ENCODE peak calls at places on chromosomes 6 and 20, in five cellular contexts. D is HCT116, B is upper lobe of right lung, E is hepatocyte, T is pancreas. C is an unnamed sample.

GRCh38 chr6:91523511-91523910 is 936.6 kb upstream of the MAP3K7 start:
- DNase-seq in E (no peak), B (no peak), D (no peak), T (no peak), C (no peak)

GRCh38 chr6:85516168-85516567 is 66.3 kb downstream of the NT5E start:
- DNase-seq in T (no peak), B (no peak), D (no peak), E (no peak), C (peak; percentile 9)

GRCh38 chr6:62283828-62284411 is 2.1 kb downstream of the KHDRBS2 start:
- DNase-seq in B (no peak), D (peak; percentile 7), T (no peak), E (peak; percentile 76), C (no peak)

GRCh38 chr6:54805077-54805476 is 41.5 kb upstream of the FAM83B start:
- DNase-seq in D (no peak), B (no peak), T (no peak), E (no peak), C (no peak)

GRCh38 chr6:132495604-132496079 is 17.3 kb downstream of the STX7 start:
- DNase-seq in T (no peak), D (no peak), E (no peak), B (no peak), C (no peak)

GRCh38 chr6:167993169-167993568 is 4.3 kb upstream of the KIF25 start:
- DNase-seq in B (peak; percentile 60), E (no peak), D (no peak), T (no peak), C (no peak)

GRCh38 chr6:113833537-113833936 is 23.6 kb upstream of the MARCKS start:
- DNase-seq in T (no peak), E (no peak), B (no peak), D (no peak), C (peak; percentile 64)

GRCh38 chr6:77015350-77015749 is 447.9 kb downstream of the HTR1B start:
- DNase-seq in D (no peak), B (no peak), T (no peak), E (peak; percentile 9), C (peak; percentile 20)

GRCh38 chr6:150686566-150686965 is 86.9 kb downstream of the PLEKHG1 start:
- DNase-seq in B (no peak), D (no peak), E (no peak), T (no peak), C (peak; percentile 64)

GRCh38 chr20:57809149-57809548 is 99.3 kb upstream of the PMEPA1 start:
- DNase-seq in D (no peak), T (no peak), B (no peak), E (no peak), C (no peak)

GRCh38 chr20:52033313-52033712 is 158.3 kb downstream of the ZFP64 start:
- DNase-seq in D (no peak), T (no peak), E (peak; percentile 13), B (no peak), C (no peak)

GRCh38 chr20:16491277-16491912 is 81.9 kb downstream of the KIF16B start:
- DNase-seq in E (no peak), T (no peak), B (no peak), D (no peak), C (no peak)

GRCh38 chr20:64129146-64129782 is 21.9 kb upstream of the NPBWR2 start:
- DNase-seq in D (no peak), E (no peak), T (no peak), B (peak; percentile 43), C (no peak)

GRCh38 chr6:156336096-156336495 is 441.1 kb upstream of the ARID1B start:
- DNase-seq in B (no peak), E (peak; percentile 17), T (no peak), D (no peak), C (no peak)

GRCh38 chr6:161161889-161162624 is 111.8 kb downstream of the AGPAT4 start:
- DNase-seq in D (no peak), E (no peak), B (no peak), T (no peak), C (peak; percentile 20)

GRCh38 chr6:37535701-37536461 is 36.2 kb upstream of the CCDC167 start:
- DNase-seq in T (no peak), B (no peak), E (peak; percentile 43), D (no peak), C (peak; percentile 35)

GRCh38 chr6:128963561-128963960 is 80.6 kb downstream of the LAMA2 start:
- DNase-seq in D (no peak), E (no peak), B (no peak), T (no peak), C (no peak)

GRCh38 chr20:48459729-48460395 is 367.9 kb downstream of the PREX1 start:
- DNase-seq in D (no peak), E (no peak), T (no peak), B (no peak), C (no peak)

GRCh38 chr6:56752009-56752408 is 109.3 kb upstream of the DST start:
- DNase-seq in B (no peak), E (no peak), T (no peak), D (no peak), C (peak; percentile 65)

GRCh38 chr6:156791261-156791850 is 14.2 kb downstream of the ARID1B start:
- DNase-seq in B (no peak), E (peak; percentile 59), T (peak; percentile 20), D (no peak), C (peak; percentile 67)

GRCh38 chr6:36235309-36235708 is 34.6 kb upstream of the PNPLA1 start:
- DNase-seq in E (no peak), B (no peak), D (no peak), T (no peak), C (no peak)

GRCh38 chr20:56372850-56373249 is 14.1 kb downstream of the FAM210B start:
- DNase-seq in T (no peak), E (no peak), B (no peak), D (no peak), C (no peak)

GRCh38 chr20:3221398-3222226 is 12.3 kb downstream of the ITPA start:
- DNase-seq in E (no peak), B (no peak), D (no peak), T (no peak), C (no peak)
- H3K36me3 ChIP-seq in E (peaks cover 3% of the 10 kb centered on the region), B (peaks cover 54% of the 10 kb centered on the region), D (peaks cover 11% of the 10 kb centered on the region), T (no peaks in the 10 kb centered on the region), C (peaks cover 8% of the 10 kb centered on the region)

GRCh38 chr6:52522151-52522626 is 54.7 kb downstream of the TRAM2 start:
- DNase-seq in D (no peak), B (no peak), T (no peak), E (no peak), C (no peak)
- H3K27ac ChIP-seq in D (no peak overlapping the region), B (peak overlapping the region; percentile 44), T (no peak overlapping the region), E (peak overlapping the region; percentile 42), C (no peak overlapping the region)

GRCh38 chr6:152136449-152136825 is 329.0 kb downstream of the ESR1 start:
- DNase-seq in B (no peak), E (no peak), D (peak; percentile 28), T (no peak), C (no peak)

GRCh38 chr6:152146385-152146784 is 338.9 kb downstream of the ESR1 start:
- DNase-seq in T (no peak), E (no peak), D (no peak), B (no peak), C (no peak)

GRCh38 chr6:152143359-152143758 is 335.9 kb downstream of the ESR1 start:
- DNase-seq in D (no peak), B (no peak), E (no peak), T (no peak), C (no peak)

GRCh38 chr6:152147269-152147668 is 339.8 kb downstream of the ESR1 start:
- DNase-seq in B (no peak), E (no peak), T (no peak), D (no peak), C (no peak)

GRCh38 chr6:152142116-152142515 is 334.6 kb downstream of the ESR1 start:
- DNase-seq in B (no peak), T (no peak), E (no peak), D (no peak), C (no peak)
- H3K36me3 ChIP-seq in B (peaks cover 98% of the 10 kb centered on the region), T (peaks cover 12% of the 10 kb centered on the region), E (no peaks in the 10 kb centered on the region), D (no peaks in the 10 kb centered on the region), C (no peaks in the 10 kb centered on the region)

DNA sequence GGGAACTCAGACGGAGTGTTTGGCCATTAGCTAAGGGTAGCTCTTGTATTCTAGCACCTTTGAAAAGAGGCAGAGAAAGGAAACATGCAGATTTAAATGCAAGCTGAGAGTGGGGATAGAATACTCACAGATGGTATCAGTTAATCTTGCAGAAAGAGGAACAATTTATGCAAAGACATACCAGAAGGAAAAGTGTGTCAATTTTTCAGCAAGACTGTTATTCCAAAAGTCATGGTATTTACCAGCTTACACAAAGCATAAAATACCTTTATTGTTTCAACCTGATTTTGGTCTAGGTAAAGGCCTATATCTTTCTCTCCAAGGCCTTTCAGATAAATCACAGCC is 324 bp upstream of the SLC2A12 start:
- DNase-seq in D (no peak), T (no peak), E (no peak), B (no peak), C (no peak)
- H3K27ac ChIP-seq in D (no peak overlapping the region), T (no peak overlapping the region), E (no peak overlapping the region), B (peak overlapping the region; percentile 81), C (peak overlapping the region; percentile 79)

GRCh38 chr6:134678436-134678889 is 271.4 kb downstream of the ALDH8A1 start:
- DNase-seq in B (no peak), T (peak; percentile 12), E (peak; percentile 55), D (no peak), C (no peak)
- H3K36me3 ChIP-seq in B (no peaks in the 10 kb centered on the region), T (no peaks in the 10 kb centered on the region), E (no peaks in the 10 kb centered on the region), D (no peaks in the 10 kb centered on the region), C (no peaks in the 10 kb centered on the region)

C was measured in mammary epithelial cell.